ENCODE peak calls at places on chromosome 6, in four cellular contexts. One of them, this sample, is unnamed.
A peak's percentile ranks its signal among the peaks of the same experiment; 100 is the strongest.

GRCh38 chr6:158481612-158482473 is 78.0 kb upstream of the TMEM181 start:
- DNase-seq in NCI-H1417: no peak
- DNase-seq in glomerular endothelial cell: no peak
- DNase-seq in mesothelial cell of epicardium: no peak
- DNase-seq in this sample: no peak

GRCh38 chr6:3235969-3236368 is 8.5 kb upstream of the TUBB2B start:
- DNase-seq in NCI-H1417: no peak
- DNase-seq in glomerular endothelial cell: no peak
- DNase-seq in mesothelial cell of epicardium: no peak
- DNase-seq in this sample: no peak

GRCh38 chr6:28817808-28818145 is 106.0 kb downstream of the TRIM27 start:
- DNase-seq in NCI-H1417: no peak
- DNase-seq in mesothelial cell of epicardium: no peak
- DNase-seq in glomerular endothelial cell: no peak
- DNase-seq in this sample: no peak

GRCh38 chr6:160992323-160993314 is 1.1 kb downstream of the MAP3K4 start:
- DNase-seq in NCI-H1417: peak; percentile 75
- DNase-seq in mesothelial cell of epicardium: no peak
- DNase-seq in glomerular endothelial cell: no peak
- DNase-seq in this sample: no peak

GRCh38 chr6:146914563-146915483 is 289.4 kb upstream of the STXBP5 start:
- DNase-seq in glomerular endothelial cell: peak; percentile 91
- DNase-seq in NCI-H1417: no peak
- DNase-seq in mesothelial cell of epicardium: peak; percentile 38
- DNase-seq in this sample: peak; percentile 21

GRCh38 chr6:107132330-107132954 is 17.1 kb upstream of the BEND3 start:
- DNase-seq in glomerular endothelial cell: no peak
- DNase-seq in mesothelial cell of epicardium: peak; percentile 49
- DNase-seq in NCI-H1417: peak; percentile 36
- DNase-seq in this sample: no peak

GRCh38 chr6:158635427-158636073 is 9.0 kb downstream of the DYNLT1 start:
- DNase-seq in glomerular endothelial cell: no peak
- DNase-seq in mesothelial cell of epicardium: no peak
- DNase-seq in NCI-H1417: no peak
- DNase-seq in this sample: no peak

GRCh38 chr6:20661721-20662120 is 127.5 kb downstream of the CDKAL1 start:
- DNase-seq in mesothelial cell of epicardium: no peak
- DNase-seq in NCI-H1417: no peak
- DNase-seq in glomerular endothelial cell: no peak
- DNase-seq in this sample: no peak

GRCh38 chr6:6586671-6587526 is 1.6 kb upstream of the LY86 start:
- DNase-seq in mesothelial cell of epicardium: no peak
- DNase-seq in glomerular endothelial cell: no peak
- DNase-seq in NCI-H1417: no peak
- DNase-seq in this sample: no peak

GRCh38 chr6:11833626-11834592 is 55.3 kb upstream of the ADTRP start:
- DNase-seq in glomerular endothelial cell: no peak
- DNase-seq in NCI-H1417: peak; percentile 50
- DNase-seq in mesothelial cell of epicardium: no peak
- DNase-seq in this sample: no peak

GRCh38 chr6:145569140-145569539 is 166.2 kb downstream of the EPM2A start:
- DNase-seq in NCI-H1417: peak; percentile 43
- DNase-seq in mesothelial cell of epicardium: no peak
- DNase-seq in glomerular endothelial cell: no peak
- DNase-seq in this sample: no peak

GRCh38 chr6:2124260-2124709 is 121.1 kb downstream of the GMDS start:
- DNase-seq in glomerular endothelial cell: peak; percentile 89
- DNase-seq in NCI-H1417: no peak
- DNase-seq in mesothelial cell of epicardium: no peak
- DNase-seq in this sample: no peak

GRCh38 chr6:169487579-169488205 is 214.1 kb downstream of the WDR27 start:
- DNase-seq in mesothelial cell of epicardium: no peak
- DNase-seq in NCI-H1417: no peak
- DNase-seq in glomerular endothelial cell: no peak
- DNase-seq in this sample: no peak

GRCh38 chr6:41426438-41426851 is 91.0 kb downstream of the NCR2 start:
- DNase-seq in NCI-H1417: no peak
- DNase-seq in glomerular endothelial cell: no peak
- DNase-seq in mesothelial cell of epicardium: no peak
- DNase-seq in this sample: no peak

GRCh38 chr6:26305097-26305841 is 59.7 kb upstream of the BTN3A2 start:
- DNase-seq in NCI-H1417: no peak
- DNase-seq in mesothelial cell of epicardium: peak; percentile 76
- DNase-seq in glomerular endothelial cell: no peak
- DNase-seq in this sample: no peak

GRCh38 chr6:15441215-15441868 is 195.5 kb downstream of the JARID2 start:
- DNase-seq in glomerular endothelial cell: no peak
- DNase-seq in mesothelial cell of epicardium: peak; percentile 44
- DNase-seq in NCI-H1417: peak; percentile 53
- DNase-seq in this sample: peak; percentile 6

GRCh38 chr6:166806217-166806838 is 150.0 kb downstream of the RNASET2 start:
- DNase-seq in glomerular endothelial cell: no peak
- DNase-seq in mesothelial cell of epicardium: no peak
- DNase-seq in NCI-H1417: no peak
- DNase-seq in this sample: no peak

GRCh38 chr6:24775520-24776058 is 852 bp downstream of the GMNN start:
- DNase-seq in glomerular endothelial cell: no peak
- DNase-seq in NCI-H1417: no peak
- DNase-seq in mesothelial cell of epicardium: no peak
- DNase-seq in this sample: no peak

GRCh38 chr6:98842489-98843180 is 8.3 kb downstream of the POU3F2 start:
- DNase-seq in glomerular endothelial cell: no peak
- DNase-seq in NCI-H1417: no peak
- DNase-seq in mesothelial cell of epicardium: no peak
- DNase-seq in this sample: no peak

GRCh38 chr6:143936986-143937765 is 70.9 kb downstream of the PLAGL1 start:
- DNase-seq in glomerular endothelial cell: no peak
- DNase-seq in mesothelial cell of epicardium: no peak
- DNase-seq in NCI-H1417: no peak
- DNase-seq in this sample: no peak

GRCh38 chr6:36120979-36121706 is 9.2 kb upstream of the MAPK13 start:
- DNase-seq in NCI-H1417: no peak
- DNase-seq in glomerular endothelial cell: no peak
- DNase-seq in mesothelial cell of epicardium: no peak
- DNase-seq in this sample: no peak

GRCh38 chr6:63352587-63353281 is 33.0 kb upstream of the LGSN start:
- DNase-seq in glomerular endothelial cell: no peak
- DNase-seq in mesothelial cell of epicardium: peak; percentile 43
- DNase-seq in NCI-H1417: no peak
- DNase-seq in this sample: no peak

GRCh38 chr6:41963371-41963770 is 21.8 kb upstream of the CCND3 start:
- DNase-seq in glomerular endothelial cell: no peak
- DNase-seq in NCI-H1417: no peak
- DNase-seq in mesothelial cell of epicardium: no peak
- DNase-seq in this sample: no peak

GRCh38 chr6:52514514-52514913 is 62.3 kb downstream of the TRAM2 start:
- DNase-seq in NCI-H1417: no peak
- DNase-seq in glomerular endothelial cell: no peak
- DNase-seq in mesothelial cell of epicardium: no peak
- DNase-seq in this sample: no peak

GRCh38 chr6:36679043-36679821 is 718 bp downstream of the CDKN1A start:
- DNase-seq in NCI-H1417: no peak
- DNase-seq in glomerular endothelial cell: no peak
- DNase-seq in mesothelial cell of epicardium: no peak
- DNase-seq in this sample: peak; percentile 58

GRCh38 chr6:105993769-105994521 is 92.2 kb upstream of the PRDM1 start:
- DNase-seq in NCI-H1417: no peak
- DNase-seq in mesothelial cell of epicardium: peak; percentile 42
- DNase-seq in glomerular endothelial cell: no peak
- DNase-seq in this sample: no peak

GRCh38 chr6:52392944-52393343 is 27.2 kb upstream of the EFHC1 start:
- DNase-seq in glomerular endothelial cell: no peak
- DNase-seq in mesothelial cell of epicardium: no peak
- DNase-seq in NCI-H1417: no peak
- DNase-seq in this sample: no peak

GRCh38 chr6:80174931-80175572 is 68.6 kb downstream of the BCKDHB start:
- DNase-seq in mesothelial cell of epicardium: no peak
- DNase-seq in glomerular endothelial cell: no peak
- DNase-seq in NCI-H1417: no peak
- DNase-seq in this sample: no peak